ENCODE peak calls at places on chromosomes 16 and 17, in five cellular contexts. A, M, V, D and K are unnamed samples.
A peak's percentile ranks its signal among the peaks of the same experiment; 100 is the strongest.

GRCh38 chr17:15444805-15445204 is 22.6 kb downstream of the CDRT4 start:
- DNase-seq in V (no peak), A (no peak), M (no peak), D (no peak), K (no peak)

GRCh38 chr16:66569827-66570405 is 3.7 kb downstream of the CMTM1 start:
- DNase-seq in A (no peak), V (no peak), M (no peak), D (peak; percentile 39), K (no peak)

GRCh38 chr17:75689441-75689873 is 22.3 kb downstream of the SAP30BP start:
- DNase-seq in A (no peak), V (peak; percentile 17), D (no peak), M (no peak), K (no peak)

GRCh38 chr17:48564200-48565023 is 13.7 kb downstream of the HOXB4 start:
- DNase-seq in V (peak; percentile 79), A (no peak), D (peak; percentile 78), M (peak; percentile 40), K (no peak)

GRCh38 chr16:23670137-23670776 is 8.4 kb upstream of the PLK1 start:
- DNase-seq in V (no peak), A (no peak), D (peak; percentile 82), M (no peak), K (no peak)

GRCh38 chr17:66542967-66543525 is 240.6 kb downstream of the PRKCA start:
- DNase-seq in V (no peak), D (peak; percentile 25), A (no peak), M (no peak), K (no peak)

GRCh38 chr16:57617604-57618111 is 10.8 kb upstream of the ADGRG1 start:
- DNase-seq in V (peak; percentile 60), A (no peak), M (peak; percentile 32), D (no peak), K (no peak)

GRCh38 chr17:29617125-29617480 is 5.6 kb downstream of the CORO6 start:
- DNase-seq in D (peak; percentile 69), V (peak; percentile 93), M (peak; percentile 88), A (peak; percentile 82), K (peak; percentile 78)

GRCh38 chr16:73069581-73070262 is 21.8 kb upstream of the ZFHX3 start:
- DNase-seq in A (no peak), D (no peak), V (no peak), M (no peak), K (no peak)

GRCh38 chr17:59814685-59815084 is 78.1 kb downstream of the TUBD1 start:
- DNase-seq in M (no peak), D (no peak), A (no peak), V (no peak), K (no peak)

GRCh38 chr17:16937431-16937830 is 34.5 kb downstream of the TNFRSF13B start:
- DNase-seq in V (no peak), M (no peak), A (no peak), D (no peak), K (no peak)

GRCh38 chr17:76139801-76140660 is 1.0 kb downstream of the FOXJ1 start:
- DNase-seq in D (peak; percentile 42), V (peak; percentile 77), A (no peak), M (no peak), K (peak; percentile 45)

GRCh38 chr16:70444249-70445063 is 5.6 kb upstream of the ST3GAL2 start:
- DNase-seq in D (no peak), A (no peak), V (no peak), M (no peak), K (no peak)

GRCh38 chr16:86952769-86953168 is 364.4 kb downstream of the C16orf95 start:
- DNase-seq in M (no peak), V (no peak), A (no peak), D (no peak), K (no peak)

GRCh38 chr17:37713624-37714023 is 31.2 kb downstream of the HNF1B start:
- DNase-seq in V (no peak), A (no peak), D (no peak), M (no peak), K (no peak)

GRCh38 chr16:61435356-61435755 is 600.9 kb downstream of the CDH8 start:
- DNase-seq in V (no peak), A (no peak), M (no peak), D (no peak), K (no peak)

GRCh38 chr16:47604306-47604705 is 143.2 kb downstream of the PHKB start:
- DNase-seq in V (no peak), A (no peak), D (no peak), M (no peak), K (no peak)

GRCh38 chr16:4053663-4054479 is 62.4 kb downstream of the ADCY9 start:
- DNase-seq in M (peak; percentile 84), A (no peak), V (no peak), D (peak; percentile 84), K (no peak)

GRCh38 chr17:51342257-51342656 is 81.9 kb downstream of the UTP18 start:
- DNase-seq in M (no peak), V (no peak), A (no peak), D (no peak), K (no peak)

GRCh38 chr16:53183442-53183841 is 128.7 kb downstream of the CHD9 start:
- DNase-seq in V (no peak), D (no peak), A (no peak), M (no peak), K (no peak)

GRCh38 chr17:78377858-78378224 is 608 bp upstream of the PGS1 start:
- DNase-seq in D (no peak), A (no peak), V (no peak), M (no peak), K (no peak)

GRCh38 chr17:35373532-35373983 is at the start of gene SLFN11:
- DNase-seq in A (peak; percentile 33), M (peak; percentile 92), V (peak; percentile 94), D (peak; percentile 96), K (peak; percentile 19)